ENCODE peak calls at places on chromosomes 11 and 22, in six cellular contexts. I is RPMI8226, X is heart right ventricle, T is mammary epithelial cell, R is cardiac septum, P is COR-L47. U is an unnamed sample.

GRCh38 chr22:26712158-26712557 is 54.8 kb downstream of the MIAT start:
- DNase-seq in I (no peak), X (no peak), T (no peak), R (no peak), P (no peak), U (no peak)

GRCh38 chr11:29782447-29782846 is 234.4 kb downstream of the KCNA4 start:
- DNase-seq in I (no peak), X (no peak), T (no peak), R (no peak), P (no peak), U (no peak)

GRCh38 chr11:65382804-65383368 is 440 bp upstream of the SLC25A45 start:
- DNase-seq in I (peak; percentile 98), X (no peak), T (no peak), R (no peak), P (peak; percentile 77), U (no peak)

GRCh38 chr11:88779551-88779950 is 286.2 kb downstream of the GRM5 start:
- DNase-seq in I (no peak), X (no peak), T (peak; percentile 50), R (no peak), P (no peak), U (no peak)

GRCh38 chr11:132072044-132072879 is 701.8 kb downstream of the NTM start:
- DNase-seq in I (no peak), X (no peak), T (peak; percentile 97), R (no peak), P (peak; percentile 58), U (peak; percentile 84)

GRCh38 chr11:119874660-119875238 is 145.7 kb upstream of the NECTIN1 start:
- DNase-seq in I (no peak), X (no peak), T (no peak), R (no peak), P (no peak), U (no peak)

GRCh38 chr22:28955817-28956216 is 72.4 kb downstream of the ZNRF3 start:
- DNase-seq in I (no peak), X (no peak), T (no peak), R (no peak), P (no peak), U (no peak)

GRCh38 chr11:120133216-120134105 is 4.5 kb downstream of the TRIM29 start:
- DNase-seq in I (no peak), X (no peak), T (no peak), R (peak; percentile 62), P (no peak), U (no peak)

GRCh38 chr22:29580200-29580810 is 608 bp downstream of the NIPSNAP1 start:
- DNase-seq in I (peak; percentile 16), X (no peak), T (no peak), R (no peak), P (no peak), U (no peak)

GRCh38 chr11:2944953-2945756 is 15.9 kb upstream of the PHLDA2 start:
- DNase-seq in I (no peak), X (peak; percentile 87), T (peak; percentile 62), R (peak; percentile 92), P (no peak), U (no peak)

GRCh38 chr11:131462622-131463021 is 92.2 kb downstream of the NTM start:
- DNase-seq in I (no peak), X (no peak), T (no peak), R (no peak), P (no peak), U (no peak)

GRCh38 chr22:44166877-44167276 is 13.8 kb upstream of the PARVG start:
- DNase-seq in I (no peak), X (no peak), T (no peak), R (no peak), P (no peak), U (no peak)

GRCh38 chr22:48782817-48783511 is 1044.7 kb downstream of the BRD1 start:
- DNase-seq in I (peak; percentile 45), X (no peak), T (no peak), R (peak; percentile 39), P (no peak), U (no peak)

GRCh38 chr22:23688571-23688970 is 2.2 kb upstream of the RGL4 start:
- DNase-seq in I (no peak), X (no peak), T (no peak), R (peak; percentile 62), P (no peak), U (no peak)

GRCh38 chr11:66081505-66081904 is 11.4 kb downstream of the PACS1 start:
- DNase-seq in I (peak; percentile 92), X (peak; percentile 26), T (peak; percentile 77), R (peak; percentile 88), P (peak; percentile 18), U (peak; percentile 82)

GRCh38 chr11:62575156-62575555 is 1.5 kb upstream of the EEF1G start:
- DNase-seq in I (no peak), X (peak; percentile 39), T (no peak), R (no peak), P (no peak), U (no peak)

GRCh38 chr11:64759131-64759721 is 548 bp downstream of the PYGM start:
- DNase-seq in I (no peak), X (no peak), T (no peak), R (peak; percentile 74), P (no peak), U (no peak)

GRCh38 chr22:25896098-25896497 is 154.1 kb downstream of the MYO18B start:
- DNase-seq in I (peak; percentile 10), X (no peak), T (no peak), R (no peak), P (peak; percentile 32), U (no peak)

GRCh38 chr11:36326524-36327419 is 30.7 kb downstream of the PRR5L start:
- DNase-seq in I (no peak), X (no peak), T (no peak), R (no peak), P (no peak), U (no peak)

GRCh38 chr11:69253028-69253427 is 40.9 kb upstream of the MYEOV start:
- DNase-seq in I (no peak), X (no peak), T (peak; percentile 86), R (peak; percentile 33), P (no peak), U (peak; percentile 73)

GRCh38 chr11:10294289-10294953 is 402 bp upstream of the SBF2 start:
- DNase-seq in I (peak; percentile 43), X (peak; percentile 59), T (peak; percentile 44), R (peak; percentile 77), P (peak; percentile 9), U (no peak)

GRCh38 chr11:91625495-91625894 is 599.1 kb upstream of the FAT3 start:
- DNase-seq in I (no peak), X (no peak), T (no peak), R (no peak), P (no peak), U (no peak)

GRCh38 chr11:42066113-42066512 is 606.7 kb upstream of the LRRC4C start:
- DNase-seq in I (peak; percentile 47), X (no peak), T (no peak), R (no peak), P (no peak), U (no peak)

GRCh38 chr22:50550395-50550794 is 4.7 kb downstream of the KLHDC7B start:
- DNase-seq in I (no peak), X (no peak), T (no peak), R (no peak), P (no peak), U (no peak)

GRCh38 chr11:16456366-16456765 is 100.0 kb upstream of the SOX6 start:
- DNase-seq in I (no peak), X (no peak), T (peak; percentile 51), R (no peak), P (no peak), U (no peak)

GRCh38 chr22:41523464-41524221 is 20.6 kb downstream of the POLR3H start:
- DNase-seq in I (no peak), X (no peak), T (no peak), R (no peak), P (no peak), U (no peak)

GRCh38 chr11:15911377-15912044 is 444.8 kb downstream of the SOX6 start:
- DNase-seq in I (no peak), X (peak; percentile 74), T (no peak), R (peak; percentile 81), P (peak; percentile 64), U (no peak)

GRCh38 chr11:79439430-79439892 is 1.4 kb downstream of the TENM4 start:
- DNase-seq in I (no peak), X (no peak), T (peak; percentile 44), R (no peak), P (no peak), U (no peak)

GRCh38 chr11:115580927-115581680 is 76.9 kb upstream of the CADM1 start:
- DNase-seq in I (no peak), X (peak; percentile 56), T (peak; percentile 9), R (no peak), P (peak; percentile 49), U (no peak)

GRCh38 chr22:38172489-38173155 is 9.0 kb downstream of the PLA2G6 start:
- DNase-seq in I (no peak), X (peak; percentile 73), T (peak; percentile 80), R (no peak), P (peak; percentile 65), U (no peak)

GRCh38 chr11:46914363-46914762 is 4.0 kb downstream of the LRP4 start:
- DNase-seq in I (no peak), X (no peak), T (peak; percentile 33), R (no peak), P (no peak), U (no peak)

GRCh38 chr22:33832558-33833151 is 87.6 kb downstream of the LARGE1 start:
- DNase-seq in I (peak; percentile 37), X (peak; percentile 43), T (no peak), R (peak; percentile 82), P (no peak), U (no peak)

GRCh38 chr22:23826510-23827350 is 12.1 kb downstream of the DERL3 start:
- DNase-seq in I (no peak), X (no peak), T (no peak), R (no peak), P (no peak), U (no peak)

U was measured in epithelial cell of prostate.